ENCODE peak calls at places on chromosome 20, in four cellular contexts. N is GM12878, X is K562, F is HepG2. R is an unnamed sample.

GRCh38 chr20:14384411-14384810 is 47.0 kb upstream of the FLRT3 start:
- DNase-seq in X (no peak), N (no peak), F (no peak), R (no peak)

GRCh38 chr20:12575352-12576095 is 433.2 kb upstream of the SPTLC3 start:
- DNase-seq in F (no peak), N (no peak), X (no peak), R (no peak)

GRCh38 chr20:58839474-58839874 is 11.2 kb downstream of the GNAS-AS1 start:
- DNase-seq in X (peak; percentile 58), N (no peak), F (peak; percentile 34), R (peak; percentile 85)

GRCh38 chr20:51767018-51767866 is 948 bp downstream of the ATP9A start:
- DNase-seq in N (no peak), F (peak; percentile 83), X (peak; percentile 55), R (peak; percentile 90)

GRCh38 chr20:51554538-51555165 is 12.1 kb upstream of the NFATC2 start:
- DNase-seq in F (no peak), X (no peak), N (no peak), R (no peak)

GRCh38 chr20:51862796-51863195 is 60.5 kb upstream of the SALL4 start:
- DNase-seq in F (no peak), X (no peak), N (no peak), R (no peak)

GRCh38 chr20:10553326-10553984 is 118.3 kb downstream of the SLX4IP start:
- DNase-seq in F (peak; percentile 84), X (peak; percentile 29), N (no peak), R (peak; percentile 49)

GRCh38 chr20:57391439-57392129 is 388 bp downstream of the RBM38 start:
- DNase-seq in X (peak; percentile 74), N (no peak), F (no peak), R (peak; percentile 71)

GRCh38 chr20:43899274-43899878 is 15.3 kb upstream of the TOX2 start:
- DNase-seq in F (no peak), X (no peak), N (no peak), R (no peak)

GRCh38 chr20:31890646-31891045 is 20.2 kb downstream of the TTLL9 start:
- DNase-seq in N (no peak), X (no peak), F (no peak), R (no peak)

GRCh38 chr20:30602424-30602823 is 655.0 kb upstream of the DEFB115 start:
- DNase-seq in N (no peak), X (no peak), F (no peak), R (no peak)

GRCh38 chr20:57291003-57291402 is 24.6 kb upstream of the BMP7 start:
- DNase-seq in F (no peak), N (no peak), X (no peak), R (no peak)

GRCh38 chr20:43458422-43458924 is 777 bp downstream of the SRSF6 start:
- DNase-seq in F (no peak), X (peak; percentile 81), N (no peak), R (no peak)

GRCh38 chr20:14189794-14190402 is 147.5 kb downstream of the FLRT3 start:
- DNase-seq in F (peak; percentile 30), X (no peak), N (no peak), R (peak; percentile 21)

GRCh38 chr20:52536841-52537400 is 345.3 kb upstream of the ZFP64 start:
- DNase-seq in N (no peak), X (no peak), F (no peak), R (no peak)

GRCh38 chr20:57266251-57267157 is at the start of gene BMP7:
- DNase-seq in F (no peak), N (no peak), X (no peak), R (peak; percentile 79)

GRCh38 chr20:32682508-32682987 is 8.8 kb upstream of the C20orf203 start:
- DNase-seq in N (no peak), X (peak; percentile 57), F (no peak), R (no peak)

GRCh38 chr20:53685070-53685595 is 91.5 kb upstream of the ZNF217 start:
- DNase-seq in F (no peak), N (no peak), X (no peak), R (no peak)

GRCh38 chr20:58891686-58892125 is 39.2 kb downstream of the GNAS start:
- DNase-seq in F (no peak), N (no peak), X (peak; percentile 80), R (peak; percentile 82)

GRCh38 chr20:63215101-63216040 is 560 bp downstream of the YTHDF1 start:
- DNase-seq in X (peak; percentile 50), F (peak; percentile 79), N (no peak), R (peak; percentile 81)

GRCh38 chr20:22374678-22375590 is 209.4 kb downstream of the FOXA2 start:
- DNase-seq in N (no peak), X (no peak), F (no peak), R (no peak)

GRCh38 chr20:53154540-53154939 is 182.4 kb downstream of the TSHZ2 start:
- DNase-seq in X (no peak), N (no peak), F (no peak), R (no peak)

GRCh38 chr20:15111654-15112053 is 774.2 kb upstream of the FLRT3 start:
- DNase-seq in X (no peak), N (no peak), F (no peak), R (no peak)

GRCh38 chr20:52410182-52410647 is 218.6 kb upstream of the ZFP64 start:
- DNase-seq in N (no peak), F (no peak), X (no peak), R (peak; percentile 12)

GRCh38 chr20:62141397-62142251 is 1.6 kb downstream of the PSMA7 start:
- DNase-seq in F (peak; percentile 64), N (no peak), X (no peak), R (peak; percentile 59)

GRCh38 chr20:25055711-25056492 is 2.0 kb downstream of the ACSS1 start:
- DNase-seq in N (no peak), F (no peak), X (peak; percentile 53), R (no peak)

GRCh38 chr20:11395581-11395980 is 522.1 kb upstream of the BTBD3 start:
- DNase-seq in X (no peak), N (no peak), F (no peak), R (no peak)

GRCh38 chr20:6838181-6838826 is 70.8 kb downstream of the BMP2 start:
- DNase-seq in N (peak; percentile 25), F (no peak), X (no peak), R (no peak)

GRCh38 chr20:45406260-45407066 is 1.6 kb upstream of the DBNDD2 start:
- DNase-seq in F (no peak), N (no peak), X (peak; percentile 86), R (peak; percentile 80)

GRCh38 chr20:58722877-58723627 is 30.5 kb downstream of the NPEPL1 start:
- DNase-seq in F (no peak), X (no peak), N (no peak), R (no peak)

GRCh38 chr20:50399917-50400704 is 110.1 kb upstream of the PTPN1 start:
- DNase-seq in N (no peak), F (peak; percentile 99), X (no peak), R (no peak)

GRCh38 chr20:22681591-22682248 is 97.3 kb upstream of the FOXA2 start:
- DNase-seq in X (no peak), F (no peak), N (no peak), R (no peak)

GRCh38 chr20:24838551-24839530 is 110.2 kb upstream of the CST7 start:
- DNase-seq in N (peak; percentile 52), X (no peak), F (no peak), R (no peak)

GRCh38 chr20:10987651-10988383 is 314.0 kb upstream of the JAG1 start:
- DNase-seq in F (no peak), N (no peak), X (no peak), R (no peak)

GRCh38 chr20:16922834-16923233 is 174.7 kb downstream of the OTOR start:
- DNase-seq in N (no peak), X (no peak), F (no peak), R (no peak)

GRCh38 chr20:60071965-60072364 is 113.7 kb downstream of the CDH26 start:
- DNase-seq in F (no peak), X (no peak), N (no peak), R (no peak)

GRCh38 chr20:23690581-23690980 is 1.7 kb upstream of the CST4 start:
- DNase-seq in F (no peak), X (no peak), N (no peak), R (no peak)
- TF ChIP-seq NFIC in F (no peak), X (no peak), N (no peak), R (no peak)

GRCh38 chr20:1286267-1287036 is 20.4 kb downstream of the SNPH start:
- DNase-seq in F (no peak), X (no peak), N (no peak), R (no peak)
- TF ChIP-seq NFIC in F (no peak), X (no peak), N (no peak), R (no peak)

DNA sequence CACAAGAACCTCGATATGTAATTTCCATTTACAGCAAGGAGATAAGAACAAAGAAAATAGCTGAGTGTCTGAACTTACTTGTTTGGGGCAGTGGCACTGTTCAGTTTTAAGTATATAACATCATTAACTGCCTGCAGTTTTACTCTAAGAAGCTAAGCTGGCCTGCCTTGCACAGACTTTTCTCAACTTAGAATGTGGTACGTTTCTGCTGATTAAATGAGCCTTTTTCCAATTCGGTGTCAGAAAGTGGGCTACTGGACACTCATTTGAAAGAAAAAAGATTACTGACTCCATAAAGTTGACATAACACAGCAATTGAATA is 2.1 kb downstream of the ZMYND8 start:
- DNase-seq in X (no peak), F (no peak), N (no peak), R (no peak)
- TF ChIP-seq NFIC in X (no peak), F (no peak), N (no peak), R (no peak)

DNA sequence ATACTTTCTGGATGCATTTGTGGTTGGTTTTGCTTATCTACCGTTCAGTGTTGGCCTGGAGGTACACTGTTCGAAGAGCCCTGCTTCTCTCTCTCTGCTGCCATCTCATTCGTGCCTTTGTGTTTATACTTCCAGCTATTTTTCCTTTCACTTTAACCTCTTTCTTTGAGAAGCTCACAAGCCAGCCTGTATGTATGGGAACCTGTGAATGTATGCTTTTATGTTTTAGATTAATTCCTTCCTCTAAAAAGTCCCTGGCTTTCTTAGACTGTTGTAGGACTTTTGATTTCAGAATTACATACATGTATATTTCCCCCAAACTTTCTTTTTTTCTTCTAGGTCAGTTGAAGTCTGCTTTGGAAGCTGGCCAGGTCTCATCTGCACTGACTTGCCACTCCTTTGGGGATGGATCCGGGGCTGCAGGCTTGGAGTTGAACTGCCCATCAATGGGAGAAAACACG is 83.0 kb downstream of the SCAND1 start:
- DNase-seq in N (no peak), F (no peak), X (no peak), R (peak; percentile 45)
- TF ChIP-seq NFIC in N (no peak), F (no peak), X (peak; percentile 72), R (peak; percentile 64)

GRCh38 chr20:35005463-35005961 is 49.8 kb downstream of the MYH7B start:
- DNase-seq in X (no peak), N (no peak), F (no peak), R (no peak)
- TF ChIP-seq NFIC in X (no peak), N (no peak), F (no peak), R (no peak)

DNA sequence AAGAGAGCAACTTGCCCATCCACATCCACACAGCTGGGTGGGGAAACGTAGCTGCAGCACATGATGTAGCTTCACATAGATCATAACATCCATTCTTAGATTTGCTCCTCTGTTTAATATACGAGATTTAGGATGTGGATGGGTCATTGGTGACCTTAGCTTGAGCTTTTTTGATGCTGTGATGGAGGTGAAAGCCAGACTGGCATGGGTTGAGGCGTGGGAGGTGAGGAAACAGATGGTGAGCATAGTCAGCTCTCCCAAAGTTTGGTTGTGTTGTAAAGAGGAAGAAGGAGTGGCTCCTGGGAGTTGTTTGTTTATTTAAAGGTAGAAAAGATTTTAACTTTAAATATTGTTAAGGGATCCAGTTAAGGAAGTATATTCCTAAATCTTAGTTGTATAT is 5.3 kb downstream of the ARFGEF2 start:
- DNase-seq in X (no peak), F (no peak), N (no peak), R (no peak)
- TF ChIP-seq NFIC in X (no peak), F (no peak), N (no peak), R (no peak)